ENCODE peak calls at places on chromosomes 6 and 20, in nine cellular contexts. L, X, M, A, Y, I, O, G and H are unnamed samples. For H3K4me1, the result is how much of the 10 kb centered on the place peaks cover.

GRCh38 chr20:18272451-18272850 is 15.9 kb upstream of the ZNF133 start:
- DNase-seq in L (no peak), X (no peak), M (no peak), A (peak), Y (no peak), I (no peak), O (no peak), G (no peak), H (no peak)

GRCh38 chr20:38805502-38805957 is at the start of gene PPP1R16B:
- DNase-seq in L (peak), X (peak), M (peak), A (peak), Y (peak), I (peak), O (peak), G (peak), H (peak)

GRCh38 chr6:167341665-167342655 is 17.1 kb downstream of the TTLL2 start:
- DNase-seq in L (no peak), X (no peak), M (no peak), A (no peak), Y (no peak), I (no peak), O (no peak), G (peak), H (no peak)

GRCh38 chr6:80223743-80224212 is 117.3 kb downstream of the BCKDHB start:
- DNase-seq in L (no peak), X (no peak), M (no peak), A (peak), Y (no peak), I (no peak), O (no peak), G (no peak), H (no peak)

GRCh38 chr6:87660226-87660886 is 41.7 kb downstream of the AKIRIN2 start:
- DNase-seq in L (no peak), X (no peak), M (no peak), A (peak), Y (no peak), I (no peak), O (no peak), G (no peak), H (peak)

GRCh38 chr20:52305843-52306242 is 114.3 kb upstream of the ZFP64 start:
- DNase-seq in L (no peak), X (no peak), M (no peak), A (no peak), Y (no peak), I (no peak), O (no peak), G (no peak), H (no peak)

GRCh38 chr6:136723780-136724179 is 68.5 kb downstream of the MAP3K5 start:
- DNase-seq in L (peak), X (no peak), M (no peak), A (no peak), Y (peak), I (no peak), O (peak), G (no peak), H (no peak)

GRCh38 chr6:124676033-124676432 is 286.2 kb upstream of the RNF217 start:
- DNase-seq in L (no peak), X (no peak), M (no peak), A (no peak), Y (no peak), I (no peak), O (no peak), G (no peak), H (no peak)

GRCh38 chr6:15110721-15111354 is 135.0 kb upstream of the JARID2 start:
- DNase-seq in L (no peak), X (no peak), M (no peak), A (no peak), Y (no peak), I (no peak), O (no peak), G (no peak), H (no peak)

GRCh38 chr20:44642203-44643153 is 9.0 kb downstream of the ADA start:
- DNase-seq in L (peak), X (peak), M (peak), A (peak), Y (peak), I (peak), O (peak), G (peak), H (peak)

GRCh38 chr6:111581957-111582356 is 23.7 kb downstream of the TRAF3IP2 start:
- DNase-seq in L (no peak), X (no peak), M (no peak), A (no peak), Y (no peak), I (no peak), O (no peak), G (no peak), H (no peak)

GRCh38 chr6:23532227-23532626 is 593.8 kb upstream of the NRSN1 start:
- DNase-seq in L (no peak), X (no peak), M (no peak), A (no peak), Y (no peak), I (no peak), O (no peak), G (no peak), H (no peak)

GRCh38 chr6:135062735-135063134 is 8.1 kb upstream of the HBS1L start:
- DNase-seq in L (no peak), X (no peak), M (peak), A (no peak), Y (no peak), I (no peak), O (no peak), G (peak), H (no peak)

GRCh38 chr20:49680475-49680874 is 33.2 kb downstream of the B4GALT5 start:
- DNase-seq in L (no peak), X (no peak), M (no peak), A (no peak), Y (no peak), I (no peak), O (no peak), G (no peak), H (no peak)
- H3K4me1 ChIP-seq in L (half or more), X (half or more), M (under half), A (half or more), Y (half or more), I (under half), O (under half), G (half or more), H (half or more)

GRCh38 chr20:2109425-2110210 is 8.0 kb downstream of the STK35 start:
- DNase-seq in L (no peak), X (peak), M (peak), A (peak), Y (no peak), I (no peak), O (no peak), G (peak), H (peak)

GRCh38 chr20:2104236-2104635 is 2.6 kb downstream of the STK35 start:
- DNase-seq in L (no peak), X (no peak), M (no peak), A (no peak), Y (no peak), I (no peak), O (no peak), G (no peak), H (no peak)

GRCh38 chr20:2112910-2113309 is 11.3 kb downstream of the STK35 start:
- DNase-seq in L (no peak), X (no peak), M (no peak), A (no peak), Y (no peak), I (no peak), O (no peak), G (no peak), H (no peak)

GRCh38 chr20:2108987-2109386 is 7.4 kb downstream of the STK35 start:
- DNase-seq in L (no peak), X (no peak), M (no peak), A (no peak), Y (no peak), I (no peak), O (no peak), G (peak), H (no peak)

GRCh38 chr20:2108498-2108897 is 6.9 kb downstream of the STK35 start:
- DNase-seq in L (no peak), X (no peak), M (no peak), A (no peak), Y (no peak), I (no peak), O (no peak), G (no peak), H (no peak)
- H3K4me1 ChIP-seq in L (half or more), X (under half), M (under half), A (half or more), Y (half or more), I (under half), O (half or more), G (under half), H (under half)

GRCh38 chr20:4813076-4813838 is 91.5 kb downstream of the PRND start:
- DNase-seq in L (no peak), X (peak), M (no peak), A (no peak), Y (no peak), I (no peak), O (no peak), G (no peak), H (peak)
- H3K4me1 ChIP-seq in L (half or more), X (under half), M (under half), A (under half), Y (half or more), I (under half), O (half or more), G (under half), H (under half)

GRCh38 chr6:18565231-18565630 is 178.1 kb downstream of the RNF144B start:
- DNase-seq in L (no peak), X (no peak), M (no peak), A (no peak), Y (no peak), I (no peak), O (no peak), G (no peak), H (no peak)

GRCh38 chr6:18564775-18565174 is 177.6 kb downstream of the RNF144B start:
- DNase-seq in L (no peak), X (no peak), M (no peak), A (no peak), Y (no peak), I (no peak), O (no peak), G (no peak), H (no peak)

GRCh38 chr6:18562726-18563125 is 175.6 kb downstream of the RNF144B start:
- DNase-seq in L (no peak), X (peak), M (no peak), A (no peak), Y (no peak), I (no peak), O (no peak), G (no peak), H (no peak)

GRCh38 chr6:18567380-18567779 is 180.2 kb downstream of the RNF144B start:
- DNase-seq in L (no peak), X (no peak), M (no peak), A (no peak), Y (no peak), I (no peak), O (no peak), G (no peak), H (no peak)
- H3K4me1 ChIP-seq in L (under half), X (under half), M (under half), A (under half), Y (under half), I (under half), O (under half), G (under half), H (under half)

DNA sequence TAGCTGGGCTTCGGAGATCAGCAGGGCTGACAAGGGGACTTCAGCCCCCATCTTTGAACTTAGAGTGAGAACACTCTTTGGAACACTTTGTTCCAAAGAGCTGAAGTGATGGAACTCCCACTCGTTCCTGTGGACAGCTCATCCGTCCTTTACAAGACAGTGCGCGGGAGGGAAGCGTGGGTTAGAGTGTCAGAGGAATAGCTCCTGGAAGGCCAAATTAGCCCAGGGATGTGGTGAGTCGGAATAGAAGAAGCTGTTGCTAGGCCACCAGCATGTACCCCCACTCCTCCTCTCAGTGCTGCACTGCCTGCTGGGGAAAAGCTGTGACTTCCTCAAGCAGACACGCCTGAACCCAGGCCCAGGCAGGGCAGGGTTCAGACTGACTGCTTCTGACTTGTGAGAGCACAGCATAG is 1.7 kb downstream of the SDCBP2 start:
- DNase-seq in L (peak), X (peak), M (peak), A (peak), Y (peak), I (peak), O (no peak), G (peak), H (peak)
- H3K4me1 ChIP-seq in L (half or more), X (half or more), M (under half), A (half or more), Y (half or more), I (under half), O (under half), G (under half), H (under half)

GRCh38 chr6:151561238-151561637 is 67.4 kb downstream of the CCDC170 start:
- DNase-seq in L (no peak), X (no peak), M (no peak), A (no peak), Y (no peak), I (no peak), O (no peak), G (no peak), H (no peak)

GRCh38 chr6:151566557-151566956 is 72.7 kb downstream of the CCDC170 start:
- DNase-seq in L (no peak), X (no peak), M (no peak), A (no peak), Y (no peak), I (no peak), O (no peak), G (no peak), H (no peak)

GRCh38 chr6:151564654-151565053 is 70.8 kb downstream of the CCDC170 start:
- DNase-seq in L (no peak), X (no peak), M (no peak), A (no peak), Y (no peak), I (no peak), O (no peak), G (no peak), H (no peak)

DNA sequence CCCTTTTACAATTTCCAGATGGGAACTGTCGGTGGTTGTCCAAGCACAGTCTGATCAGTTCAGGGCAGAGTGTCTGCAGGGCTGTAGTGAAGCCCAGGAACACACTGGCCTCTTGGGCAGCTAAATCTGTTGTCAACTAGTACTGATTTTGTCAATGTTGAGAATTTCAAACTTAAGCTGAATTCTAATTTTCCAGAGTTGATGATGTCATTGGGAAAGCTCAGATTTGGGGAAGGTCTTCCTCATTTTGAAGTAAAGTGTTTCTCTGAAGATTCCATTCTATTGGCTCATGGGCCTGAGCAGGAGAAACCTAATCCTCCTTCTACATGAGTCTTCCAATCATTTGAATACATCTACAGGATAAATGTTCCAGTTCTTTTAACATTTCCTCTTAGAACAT is 72.1 kb downstream of the CCDC170 start:
- DNase-seq in L (no peak), X (no peak), M (no peak), A (no peak), Y (no peak), I (no peak), O (no peak), G (no peak), H (no peak)
- H3K4me1 ChIP-seq in L (under half), X (under half), M (under half), A (under half), Y (under half), I (under half), O (under half), G (under half), H (under half)

GRCh38 chr6:45812937-45813336 is 202.7 kb downstream of the CLIC5 start:
- DNase-seq in L (no peak), X (no peak), M (no peak), A (no peak), Y (no peak), I (no peak), O (no peak), G (no peak), H (no peak)
- H3K4me1 ChIP-seq in L (under half), X (under half), M (under half), A (under half), Y (under half), I (under half), O (under half), G (under half), H (under half)

GRCh38 chr20:5596401-5597193 is 153.6 kb upstream of the SHLD1 start:
- DNase-seq in L (no peak), X (no peak), M (no peak), A (no peak), Y (no peak), I (no peak), O (no peak), G (no peak), H (no peak)
- H3K4me1 ChIP-seq in L (under half), X (under half), M (under half), A (under half), Y (under half), I (under half), O (half or more), G (under half), H (under half)